ENCODE peak calls at places on chromosome 16, in eight cellular contexts. U is ovary, H is HepG2, X is spleen, M is testis, W is body of pancreas, Q is A549, R is tibial nerve. Y is an unnamed sample.

GRCh38 chr16:84650062-84650991 is 2.0 kb downstream of the KLHL36 start:
- DNase-seq in U (no peak), H (peak; percentile 44), X (no peak), M (peak; percentile 38), W (no peak), Q (peak; percentile 60), R (no peak), Y (no peak)

GRCh38 chr16:23554536-23554935 is 2.6 kb downstream of the EARS2 start:
- DNase-seq in U (no peak), H (no peak), X (no peak), M (no peak), W (no peak), Q (no peak), R (no peak), Y (no peak)

GRCh38 chr16:57534337-57534880 is 2.0 kb downstream of the CCDC102A start:
- DNase-seq in U (no peak), H (no peak), X (peak; percentile 41), M (peak; percentile 12), W (peak; percentile 9), Q (no peak), R (no peak), Y (no peak)

GRCh38 chr16:2856061-2856670 is 1.8 kb downstream of the PRSS22 start:
- DNase-seq in U (no peak), H (no peak), X (peak; percentile 56), M (no peak), W (peak; percentile 57), Q (no peak), R (no peak), Y (peak; percentile 72)

GRCh38 chr16:67294927-67295326 is 15.6 kb downstream of the PLEKHG4 start:
- DNase-seq in U (no peak), H (no peak), X (no peak), M (no peak), W (no peak), Q (no peak), R (no peak), Y (no peak)

GRCh38 chr16:77057161-77057736 is 133.7 kb upstream of the MON1B start:
- DNase-seq in U (no peak), H (no peak), X (no peak), M (no peak), W (no peak), Q (no peak), R (no peak), Y (no peak)

GRCh38 chr16:85238233-85238647 is 126.0 kb upstream of the CIBAR2 start:
- DNase-seq in U (peak; percentile 98), H (no peak), X (no peak), M (peak; percentile 86), W (no peak), Q (no peak), R (peak; percentile 87), Y (peak; percentile 33)

GRCh38 chr16:11484691-11485258 is 101.9 kb downstream of the LITAF start:
- DNase-seq in U (no peak), H (no peak), X (no peak), M (no peak), W (no peak), Q (no peak), R (no peak), Y (no peak)

GRCh38 chr16:81995651-81996050 is 15.6 kb downstream of the SDR42E1 start:
- DNase-seq in U (no peak), H (no peak), X (no peak), M (no peak), W (no peak), Q (no peak), R (no peak), Y (no peak)

GRCh38 chr16:57873218-57873617 is 70.9 kb upstream of the KIFC3 start:
- DNase-seq in U (no peak), H (no peak), X (peak; percentile 16), M (no peak), W (no peak), Q (no peak), R (no peak), Y (no peak)

GRCh38 chr16:17233301-17234002 is 237.3 kb downstream of the XYLT1 start:
- DNase-seq in U (no peak), H (no peak), X (no peak), M (no peak), W (no peak), Q (no peak), R (no peak), Y (no peak)

GRCh38 chr16:49453983-49454382 is 80.4 kb downstream of the C16orf78 start:
- DNase-seq in U (no peak), H (no peak), X (peak; percentile 33), M (peak; percentile 57), W (no peak), Q (no peak), R (no peak), Y (no peak)

GRCh38 chr16:49456763-49457162 is 83.2 kb downstream of the C16orf78 start:
- DNase-seq in U (peak; percentile 3), H (no peak), X (peak; percentile 25), M (no peak), W (no peak), Q (no peak), R (no peak), Y (peak; percentile 18)

GRCh38 chr16:49455991-49456745 is 82.6 kb downstream of the C16orf78 start:
- DNase-seq in U (no peak), H (no peak), X (peak; percentile 60), M (no peak), W (no peak), Q (no peak), R (no peak), Y (peak; percentile 16)

GRCh38 chr16:49454426-49455180 is 81.0 kb downstream of the C16orf78 start:
- DNase-seq in U (no peak), H (no peak), X (peak; percentile 62), M (no peak), W (no peak), Q (no peak), R (no peak), Y (peak; percentile 9)

DNA sequence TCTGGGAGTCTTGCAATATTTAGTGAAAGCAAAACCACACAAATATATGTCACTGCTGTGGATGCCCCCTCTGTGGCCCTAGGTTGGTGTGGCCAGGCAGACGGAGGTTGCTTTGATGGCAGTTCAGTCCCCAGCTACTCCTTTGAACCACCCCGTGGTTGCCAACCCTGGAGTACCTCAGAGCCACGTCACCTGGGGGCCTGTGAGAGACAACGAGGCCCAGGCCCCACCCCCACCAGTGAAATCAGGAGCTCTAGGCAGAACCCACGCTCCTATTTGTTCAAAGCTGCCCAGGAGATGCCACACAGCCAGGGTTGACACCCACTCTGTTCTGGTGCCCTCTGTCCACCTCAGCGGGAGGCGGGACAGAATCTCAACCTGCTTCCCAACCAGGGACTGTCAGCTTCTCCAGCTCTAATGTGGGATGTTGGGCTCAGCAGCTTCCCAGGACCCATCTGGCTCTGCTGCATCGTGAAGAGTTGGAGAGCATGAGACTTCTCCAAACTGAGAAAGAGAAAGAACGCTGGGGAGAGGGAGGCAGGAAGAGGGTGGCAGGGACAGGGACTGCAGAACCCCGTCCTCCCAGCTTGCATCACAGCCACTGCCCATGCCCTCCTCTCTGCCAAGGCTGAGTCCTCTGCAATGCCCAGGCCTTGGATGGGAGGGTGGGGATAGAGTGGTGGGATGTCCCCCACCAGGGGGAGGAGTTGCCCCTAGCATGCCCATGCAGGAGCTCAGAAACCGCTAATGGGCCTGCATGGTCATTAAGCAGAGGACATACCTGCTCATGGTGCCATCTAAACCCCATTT is 81.8 kb downstream of the C16orf78 start:
- DNase-seq in U (no peak), H (no peak), X (peak; percentile 56), M (no peak), W (no peak), Q (no peak), R (no peak), Y (peak; percentile 14)
- H3K27ac ChIP-seq in U (no peak overlapping the region), H (no peak overlapping the region), X (no peak overlapping the region), M (no peak overlapping the region), W (no peak overlapping the region), Q (no peak overlapping the region), R (no peak overlapping the region), Y (no peak overlapping the region)

DNA sequence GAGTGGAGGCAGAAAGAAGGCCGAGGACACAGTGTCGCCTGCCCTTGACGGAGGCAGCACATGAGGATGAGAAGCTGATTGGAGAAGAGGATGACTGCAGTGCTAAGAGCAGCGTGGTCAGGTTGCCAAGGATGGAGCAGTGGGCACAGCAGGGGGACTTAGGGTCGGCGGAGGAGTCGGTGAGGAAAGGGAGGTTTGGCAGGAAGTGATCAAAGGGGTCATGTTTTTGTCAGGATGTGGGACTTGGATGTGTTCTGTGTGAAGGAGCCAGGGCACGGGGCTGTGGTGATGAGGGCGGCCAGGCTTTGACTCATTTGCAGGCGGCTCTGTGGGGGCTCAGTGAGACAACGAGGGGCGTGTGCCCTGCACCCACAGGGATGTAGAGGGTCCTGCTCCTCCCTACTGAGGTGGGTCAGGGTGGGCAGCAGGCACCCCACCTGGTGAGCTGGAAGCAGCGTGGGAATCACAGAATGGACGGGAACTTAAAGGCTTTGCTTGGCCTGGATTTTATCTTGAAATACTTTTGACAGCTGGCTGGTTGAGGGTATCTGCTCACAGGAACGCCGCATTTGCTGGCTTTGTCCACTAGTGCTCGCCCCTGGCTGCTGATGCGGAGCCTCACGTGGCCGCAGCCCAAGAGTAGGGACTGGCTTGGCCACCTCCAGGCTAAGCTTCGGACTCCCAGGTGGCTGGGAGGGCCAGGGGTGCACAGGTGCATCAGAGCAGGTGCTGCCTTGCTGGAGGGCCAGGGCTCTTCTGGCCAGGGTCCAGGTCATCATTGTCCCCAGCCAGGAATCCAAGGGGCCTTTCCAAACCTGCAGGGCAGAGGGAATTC is 6.0 kb downstream of the MPG start:
- DNase-seq in U (no peak), H (no peak), X (no peak), M (no peak), W (no peak), Q (no peak), R (no peak), Y (no peak)
- TF ChIP-seq POLR2A in U (no peak), H (no peak), X (no peak), M (no peak), W (no peak), Q (no peak), R (no peak), Y (no peak)

GRCh38 chr16:30892670-30893069 is 1.2 kb downstream of the BCL7C start:
- DNase-seq in U (no peak), H (no peak), X (no peak), M (no peak), W (no peak), Q (no peak), R (no peak), Y (no peak)

GRCh38 chr16:30893082-30893743 is 664 bp downstream of the BCL7C start:
- DNase-seq in U (no peak), H (no peak), X (peak; percentile 88), M (no peak), W (peak; percentile 31), Q (no peak), R (no peak), Y (no peak)

GRCh38 chr16:30895592-30896202 is 717 bp upstream of the CTF1 start:
- DNase-seq in U (no peak), H (no peak), X (peak; percentile 79), M (no peak), W (no peak), Q (no peak), R (no peak), Y (no peak)

GRCh38 chr16:30894540-30895368 is 877 bp upstream of the BCL7C start:
- DNase-seq in U (no peak), H (no peak), X (no peak), M (no peak), W (no peak), Q (no peak), R (no peak), Y (no peak)

GRCh38 chr16:30893744-30894539 is at the start of gene BCL7C:
- DNase-seq in U (peak; percentile 91), H (peak; percentile 90), X (peak; percentile 98), M (peak; percentile 91), W (peak; percentile 92), Q (peak; percentile 67), R (peak; percentile 82), Y (peak; percentile 94)
- H3K27ac ChIP-seq in U (peak within 1 kb of the TSS; percentile 64), H (peak within 1 kb of the TSS; percentile 65), X (peak within 1 kb of the TSS; percentile 81), M (peak within 1 kb of the TSS; percentile 72), W (peak within 1 kb of the TSS; percentile 96), Q (peak within 1 kb of the TSS; percentile 95), R (peak within 1 kb of the TSS; percentile 95), Y (peak within 1 kb of the TSS; percentile 99)

GRCh38 chr16:64469906-64470702 is 651.8 kb downstream of the CDH11 start:
- DNase-seq in U (peak; percentile 10), H (no peak), X (no peak), M (peak; percentile 33), W (no peak), Q (no peak), R (no peak), Y (no peak)
- TF ChIP-seq POLR2A in U (no peak), H (no peak), X (no peak), M (no peak), W (no peak), Q (no peak), R (no peak), Y (no peak)